ENCODE peak calls at places on chromosomes 7 and 10, in eight cellular contexts. E is psoas muscle, U is uterus, B is kidney, C is fibroblast of mammary gland, J is GM13977, N is BJ, Z is body of pancreas. I is an unnamed sample.

GRCh38 chr7:151038951-151039849 is 9.1 kb upstream of the ASIC3 start:
- DNase-seq in N (peak), U (peak), C (peak), J (no peak), E (peak), B (peak), Z (peak), I (peak)

GRCh38 chr7:137869260-137869659 is 22.5 kb upstream of the DGKI start:
- DNase-seq in E (no peak), U (no peak), J (no peak), N (no peak), Z (no peak), B (no peak), C (no peak), I (no peak)

GRCh38 chr10:89458289-89458688 is 43.9 kb downstream of the IFIT5 start:
- DNase-seq in Z (no peak), N (peak), B (no peak), E (no peak), C (peak), U (no peak), J (no peak), I (no peak)

GRCh38 chr10:112949128-112949823 is 771 bp upstream of the TCF7L2 start:
- DNase-seq in E (no peak), Z (no peak), C (no peak), J (no peak), U (no peak), B (no peak), N (no peak), I (no peak)

GRCh38 chr7:101631224-101631714 is 2.2 kb upstream of the MYL10 start:
- DNase-seq in U (no peak), C (no peak), E (no peak), B (peak), Z (no peak), N (no peak), J (no peak), I (no peak)

GRCh38 chr10:42943025-42943818 is 133.6 kb upstream of the RET start:
- DNase-seq in N (no peak), U (no peak), E (no peak), B (peak), J (no peak), C (no peak), Z (no peak), I (no peak)

GRCh38 chr10:78959217-78959616 is 109.5 kb upstream of the ZMIZ1 start:
- DNase-seq in B (no peak), E (no peak), U (no peak), Z (no peak), N (no peak), C (no peak), J (no peak), I (no peak)

GRCh38 chr7:868189-868486 is 8.2 kb upstream of the GET4 start:
- DNase-seq in U (no peak), J (no peak), B (peak), C (no peak), Z (no peak), N (no peak), E (no peak), I (no peak)

GRCh38 chr7:66698652-66699205 is 41.8 kb upstream of the RABGEF1 start:
- DNase-seq in Z (no peak), N (no peak), U (no peak), J (no peak), E (no peak), B (no peak), C (no peak), I (no peak)

GRCh38 chr7:66699998-66700397 is 40.5 kb upstream of the RABGEF1 start:
- DNase-seq in E (peak), J (no peak), Z (no peak), U (peak), C (peak), N (no peak), B (peak), I (no peak)

GRCh38 chr7:66697451-66698438 is 42.8 kb upstream of the RABGEF1 start:
- DNase-seq in B (no peak), Z (no peak), N (peak), E (peak), C (peak), J (no peak), U (peak), I (no peak)

GRCh38 chr7:66694286-66694685 is 46.2 kb upstream of the RABGEF1 start:
- DNase-seq in J (no peak), U (no peak), Z (no peak), B (no peak), N (no peak), E (no peak), C (no peak), I (no peak)

GRCh38 chr7:66696774-66697191 is 43.8 kb upstream of the RABGEF1 start:
- DNase-seq in U (no peak), J (no peak), Z (no peak), N (no peak), C (peak), E (no peak), B (no peak), I (no peak)
- TF ChIP-seq CTCF in U (no peak), J (no peak), Z (no peak), N (no peak), C (no peak), E (no peak), B (no peak), I (no peak)

GRCh38 chr7:38909870-38910269 is 879 bp upstream of the VPS41 start:
- DNase-seq in C (no peak), E (no peak), U (no peak), B (no peak), N (no peak), Z (no peak), J (no peak), I (no peak)
- TF ChIP-seq CTCF in C (no peak), E (no peak), U (no peak), B (peak), N (no peak), Z (no peak), J (no peak), I (no peak)

GRCh38 chr7:7653568-7654187 is 13.1 kb downstream of the UMAD1 start:
- DNase-seq in N (no peak), Z (no peak), E (no peak), B (no peak), J (no peak), C (peak), U (no peak), I (peak)
- TF ChIP-seq CTCF in N (peak), Z (peak), E (peak), B (peak), J (peak), C (peak), U (peak), I (peak)

GRCh38 chr10:68727146-68727545 is 6.1 kb downstream of the CCAR1 start:
- DNase-seq in B (no peak), J (no peak), C (no peak), N (no peak), Z (no peak), E (no peak), U (no peak), I (no peak)

GRCh38 chr10:68721673-68721963 is 579 bp downstream of the CCAR1 start:
- DNase-seq in J (peak), B (no peak), Z (no peak), U (no peak), C (no peak), N (no peak), E (no peak), I (no peak)

GRCh38 chr10:68720793-68721672 is at the start of gene CCAR1:
- DNase-seq in U (peak), B (peak), Z (peak), N (peak), J (peak), C (peak), E (peak), I (peak)

GRCh38 chr10:68725016-68725415 is 4.0 kb downstream of the CCAR1 start:
- DNase-seq in J (no peak), B (no peak), N (no peak), U (no peak), E (no peak), C (no peak), Z (no peak), I (no peak)
- TF ChIP-seq CTCF in J (no peak), B (no peak), N (no peak), U (no peak), E (no peak), C (no peak), Z (no peak), I (no peak)